ENCODE peak calls at places on chromosomes 5 and 9, in four cellular contexts. A is HepG2, B is H1, G is GM12878. L is an unnamed sample.

GRCh38 chr5:8366296-8366695 is 497.3 kb downstream of the MTRR start:
- DNase-seq in A (no peak), G (no peak), B (no peak), L (no peak)

GRCh38 chr9:69425402-69425801 is 100.4 kb downstream of the ENTREP1 start:
- DNase-seq in A (no peak), G (no peak), B (no peak), L (no peak)

GRCh38 chr5:114055318-114055788 is 306.5 kb upstream of the KCNN2 start:
- DNase-seq in B (peak; percentile 44), A (no peak), G (no peak), L (peak; percentile 50)

GRCh38 chr5:116507051-116507537 is 67.5 kb downstream of the SEMA6A start:
- DNase-seq in A (no peak), B (no peak), G (no peak), L (no peak)

GRCh38 chr5:149616727-149617284 is 35.5 kb downstream of the ARHGEF37 start:
- DNase-seq in B (no peak), A (no peak), G (peak; percentile 68), L (no peak)

GRCh38 chr9:83978992-83979811 is 813 bp downstream of the HNRNPK start:
- DNase-seq in B (peak; percentile 43), A (peak; percentile 58), G (no peak), L (peak; percentile 71)

GRCh38 chr5:39148983-39149534 is 70.3 kb downstream of the FYB1 start:
- DNase-seq in A (peak; percentile 5), G (no peak), B (no peak), L (no peak)

GRCh38 chr5:115098041-115098702 is 71.5 kb downstream of the TRIM36 start:
- DNase-seq in A (peak; percentile 32), B (no peak), G (peak; percentile 7), L (no peak)

GRCh38 chr5:154811653-154812465 is 38.5 kb downstream of the FAXDC2 start:
- DNase-seq in B (peak; percentile 17), A (peak; percentile 44), G (peak; percentile 9), L (peak; percentile 13)

GRCh38 chr9:72524820-72525539 is 3.6 kb downstream of the TMC1 start:
- DNase-seq in A (no peak), B (peak; percentile 70), G (peak; percentile 76), L (peak; percentile 68)

GRCh38 chr5:13510616-13511015 is 433.9 kb downstream of the DNAH5 start:
- DNase-seq in B (no peak), A (peak; percentile 25), G (no peak), L (no peak)

GRCh38 chr5:174086751-174087150 is 41.2 kb downstream of the NSG2 start:
- DNase-seq in G (no peak), B (no peak), A (no peak), L (no peak)

GRCh38 chr5:61280766-61281427 is 51.2 kb upstream of the ZSWIM6 start:
- DNase-seq in B (no peak), A (no peak), G (no peak), L (no peak)

GRCh38 chr5:163894645-163895044 is 389.2 kb downstream of the MAT2B start:
- DNase-seq in G (no peak), A (no peak), B (no peak), L (no peak)

GRCh38 chr5:53895091-53895683 is 334.7 kb downstream of the NDUFS4 start:
- DNase-seq in G (no peak), B (no peak), A (no peak), L (no peak)

GRCh38 chr5:119288364-119289047 is 67.3 kb upstream of the TNFAIP8 start:
- DNase-seq in G (no peak), A (no peak), B (no peak), L (no peak)

GRCh38 chr5:119290607-119291006 is 65.2 kb upstream of the TNFAIP8 start:
- DNase-seq in B (no peak), A (no peak), G (no peak), L (no peak)

GRCh38 chr5:119291056-119291455 is 64.8 kb upstream of the TNFAIP8 start:
- DNase-seq in A (no peak), B (no peak), G (no peak), L (no peak)

GRCh38 chr5:119290161-119290569 is 65.7 kb upstream of the TNFAIP8 start:
- DNase-seq in B (no peak), A (no peak), G (peak; percentile 66), L (no peak)

DNA sequence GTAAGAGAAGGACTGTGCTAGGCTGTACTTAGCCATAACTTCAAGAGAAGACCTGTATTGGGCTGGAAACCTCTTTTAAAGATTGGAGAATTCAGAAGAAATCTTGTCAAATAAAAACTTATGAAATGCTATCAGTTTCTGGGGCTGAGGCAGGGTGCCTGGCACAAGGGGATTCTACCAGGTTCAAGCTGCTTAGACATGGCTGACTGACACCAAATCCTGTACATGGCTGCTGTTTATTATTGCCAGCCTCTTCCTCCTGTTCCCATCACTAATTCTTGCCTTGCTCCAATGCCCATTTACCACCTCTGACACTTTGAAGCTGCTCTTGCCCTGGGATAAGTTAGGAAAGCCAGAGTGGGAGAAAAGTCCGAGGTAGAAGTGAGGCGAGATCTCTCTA is 66.4 kb upstream of the TNFAIP8 start:
- DNase-seq in A (no peak), G (no peak), B (no peak), L (no peak)
- H3K9ac ChIP-seq in A (no peak overlapping the region), G (peak overlapping the region; percentile 11), B (no peak overlapping the region), L (no peak overlapping the region)

GRCh38 chr9:35909687-35910612 is 660 bp downstream of the SPAAR start:
- DNase-seq in B (no peak), G (no peak), A (no peak), L (no peak)

GRCh38 chr9:35907732-35908483 is 1.4 kb upstream of the SPAAR start:
- DNase-seq in G (no peak), A (peak; percentile 62), B (peak; percentile 49), L (peak; percentile 90)

GRCh38 chr9:35910613-35911488 is 1.6 kb downstream of the SPAAR start:
- DNase-seq in B (no peak), A (peak; percentile 58), G (no peak), L (no peak)

GRCh38 chr9:35908484-35909125 is 685 bp upstream of the SPAAR start:
- DNase-seq in G (no peak), B (no peak), A (no peak), L (no peak)

GRCh38 chr9:35909274-35909673 is at the start of gene SPAAR:
- DNase-seq in G (no peak), B (no peak), A (no peak), L (no peak)
- TF ChIP-seq SUZ12 in G (no peak), B (no peak), A (no peak), L (no peak)

GRCh38 chr9:121557581-121558422 is 58.2 kb upstream of the GGTA1 start:
- DNase-seq in A (no peak), G (peak; percentile 25), B (no peak), L (peak; percentile 55)
- H3K9ac ChIP-seq in A (no peak overlapping the region), G (no peak overlapping the region), B (no peak overlapping the region), L (peak overlapping the region; percentile 66)

GRCh38 chr5:123163225-123163876 is 74.3 kb downstream of the PRDM6 start:
- DNase-seq in G (no peak), A (no peak), B (no peak), L (no peak)

DNA sequence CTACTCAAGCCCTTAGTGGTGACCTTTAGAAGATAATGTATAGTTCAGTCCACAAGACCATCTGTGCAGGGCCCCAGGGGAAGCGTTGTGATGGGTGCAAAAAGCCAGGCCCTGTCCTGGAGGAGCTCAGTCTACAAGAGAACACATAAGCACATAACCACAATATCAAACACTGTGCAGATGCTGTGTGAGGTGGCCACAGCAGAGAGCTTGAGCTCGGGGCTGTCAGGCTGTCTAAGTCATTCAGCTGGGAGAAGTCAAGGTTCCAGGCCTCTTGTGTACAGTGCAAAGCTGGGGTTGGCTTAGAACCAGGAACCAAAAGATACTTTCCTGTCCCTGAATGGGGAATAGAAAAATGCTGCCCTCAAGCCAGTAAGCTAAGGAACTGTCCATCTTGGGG is 75.0 kb downstream of the PRDM6 start:
- DNase-seq in G (no peak), A (no peak), B (no peak), L (no peak)
- TF ChIP-seq SUZ12 in G (no peak), A (no peak), B (no peak), L (no peak)

DNA sequence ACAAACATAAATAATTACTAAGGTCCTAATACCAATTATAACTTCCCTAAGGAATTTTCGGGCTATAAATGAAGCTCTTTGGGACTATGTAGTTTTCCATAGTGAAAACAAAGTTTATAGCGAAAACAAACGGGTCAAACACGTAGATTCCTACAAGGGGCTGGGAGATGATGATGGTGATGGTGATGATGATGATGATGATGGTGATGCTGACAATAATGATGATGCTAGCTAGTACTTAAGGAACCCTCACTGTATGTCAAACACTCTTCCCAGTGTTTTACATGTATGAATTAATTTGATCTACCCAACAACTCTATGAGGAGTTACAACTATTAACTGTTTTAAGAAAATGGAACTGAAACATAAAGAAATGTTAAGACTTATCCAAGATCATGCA is 63.7 kb upstream of the PIK3R1 start:
- DNase-seq in G (no peak), A (no peak), B (no peak), L (no peak)
- H3K9ac ChIP-seq in G (no peak overlapping the region), A (no peak overlapping the region), B (no peak overlapping the region), L (no peak overlapping the region)

GRCh38 chr9:121652037-121652837 is 803 bp downstream of the DAB2IP start:
- DNase-seq in G (no peak), B (no peak), A (no peak), L (no peak)
- TF ChIP-seq SUZ12 in G (peak; percentile 36), B (no peak), A (no peak), L (no peak)

GRCh38 chr9:19408316-19408692 is 505 bp upstream of the ACER2 start:
- DNase-seq in A (no peak), B (no peak), G (no peak), L (no peak)
- H3K9ac ChIP-seq in A (peak overlapping the region; percentile 52), B (peak overlapping the region; percentile 8), G (peak overlapping the region; percentile 20), L (no peak overlapping the region)

GRCh38 chr9:122252796-122253195 is 11.8 kb downstream of the RBM18 start:
- DNase-seq in B (no peak), A (no peak), G (no peak), L (no peak)

GRCh38 chr9:122246666-122247065 is 17.9 kb upstream of the LHX6 start:
- DNase-seq in G (no peak), B (no peak), A (no peak), L (no peak)

GRCh38 chr9:122254761-122255160 is 9.9 kb downstream of the RBM18 start:
- DNase-seq in A (no peak), G (no peak), B (no peak), L (no peak)

GRCh38 chr9:122248448-122248865 is 16.2 kb downstream of the RBM18 start:
- DNase-seq in A (no peak), G (no peak), B (no peak), L (no peak)

GRCh38 chr9:122251351-122251750 is 13.3 kb downstream of the RBM18 start:
- DNase-seq in G (no peak), B (no peak), A (peak; percentile 11), L (no peak)
- TF ChIP-seq SUZ12 in G (no peak), B (no peak), A (no peak), L (no peak)

DNA sequence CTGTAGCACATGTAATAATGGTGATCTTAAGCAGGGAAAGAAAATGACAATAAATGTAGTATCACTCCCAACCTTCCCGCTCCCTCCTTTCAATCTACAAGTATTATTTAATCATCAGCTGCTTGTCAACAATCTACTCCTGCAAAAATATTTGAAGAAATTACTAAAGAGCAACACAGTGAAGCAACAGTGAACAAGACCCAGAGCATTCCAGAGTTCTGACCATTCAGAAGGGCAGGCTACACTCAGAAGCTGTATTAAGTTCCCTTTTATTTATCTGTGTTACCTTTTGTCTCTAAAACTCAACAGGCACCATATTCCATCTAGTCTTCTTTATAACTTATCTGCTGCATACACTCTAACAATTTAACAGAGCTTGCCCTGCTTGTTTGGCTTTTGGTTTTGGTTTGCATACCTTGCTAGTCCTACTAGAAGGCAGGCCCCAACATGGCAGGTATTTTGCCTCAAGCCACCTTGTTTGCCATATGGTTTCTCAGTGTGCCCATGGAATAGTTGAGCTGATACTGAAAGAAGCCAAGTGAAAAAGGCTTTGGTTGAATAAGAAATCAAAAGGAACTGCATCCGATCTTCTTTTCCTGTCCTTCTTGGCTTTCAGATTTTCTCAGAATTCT is 253.9 kb downstream of the CEMIP2 start:
- DNase-seq in B (no peak), G (no peak), A (no peak), L (no peak)
- H3K9ac ChIP-seq in B (no peak overlapping the region), G (no peak overlapping the region), A (no peak overlapping the region), L (no peak overlapping the region)

L was measured in NT2/D1.